ENCODE peak calls at places on chromosomes 12 and 14, in four cellular contexts. G, R, F and X are unnamed samples.

GRCh38 chr12:2862876-2863275 is 6.0 kb upstream of the TEX52 start:
- DNase-seq in R (no peak), F (no peak), G (no peak), X (no peak)

GRCh38 chr12:50572275-50572674 is 67.5 kb downstream of the DIP2B start:
- DNase-seq in G (no peak), R (no peak), F (no peak), X (no peak)

GRCh38 chr12:5247144-5247543 is 184.8 kb upstream of the NTF3 start:
- DNase-seq in F (no peak), G (no peak), R (no peak), X (no peak)

GRCh38 chr14:51228890-51229289 is 11.2 kb upstream of the TMX1 start:
- DNase-seq in R (no peak), G (no peak), F (no peak), X (no peak)

GRCh38 chr14:50082308-50082742 is 34.0 kb downstream of the VCPKMT start:
- DNase-seq in F (peak; percentile 44), R (no peak), G (no peak), X (no peak)

GRCh38 chr12:122309564-122310121 is 43.3 kb upstream of the VPS33A start:
- DNase-seq in R (no peak), F (no peak), G (no peak), X (no peak)

GRCh38 chr14:33184587-33184986 is 245.9 kb downstream of the NPAS3 start:
- DNase-seq in R (no peak), F (no peak), G (no peak), X (no peak)

GRCh38 chr14:106792543-106792942 is 1266.2 kb downstream of the TMEM121 start:
- DNase-seq in F (no peak), R (no peak), G (no peak), X (no peak)

GRCh38 chr12:2586159-2587035 is 208.4 kb upstream of the FKBP4 start:
- DNase-seq in F (no peak), R (no peak), G (no peak), X (no peak)

GRCh38 chr14:89921346-89921745 is 33.2 kb downstream of the EFCAB11 start:
- DNase-seq in G (no peak), F (no peak), R (no peak), X (no peak)

GRCh38 chr12:108403952-108404351 is 64.8 kb upstream of the CMKLR1 start:
- DNase-seq in R (no peak), F (no peak), G (no peak), X (no peak)

GRCh38 chr12:80422549-80422948 is 21.5 kb upstream of the PTPRQ start:
- DNase-seq in F (no peak), R (no peak), G (no peak), X (no peak)

GRCh38 chr14:97707603-97708002 is 910.4 kb downstream of the VRK1 start:
- DNase-seq in R (no peak), G (no peak), F (peak; percentile 33), X (no peak)

GRCh38 chr14:53531151-53531550 is 378.0 kb upstream of the DDHD1 start:
- DNase-seq in F (no peak), R (no peak), G (no peak), X (no peak)

GRCh38 chr12:13177896-13178295 is 18.6 kb upstream of the EMP1 start:
- DNase-seq in F (no peak), G (no peak), R (no peak), X (no peak)

GRCh38 chr14:73762375-73762822 is 48.2 kb upstream of the PNMA1 start:
- DNase-seq in F (no peak), G (peak; percentile 69), R (no peak), X (no peak)

GRCh38 chr12:124422570-124423523 is 128.0 kb downstream of the RFLNA start:
- DNase-seq in F (no peak), R (no peak), G (peak; percentile 87), X (peak; percentile 88)

GRCh38 chr12:46266869-46267617 is 1.8 kb downstream of the SLC38A1 start:
- DNase-seq in R (peak; percentile 35), F (peak; percentile 53), G (peak; percentile 58), X (no peak)

GRCh38 chr12:113112043-113112899 is 23.3 kb downstream of the RASAL1 start:
- DNase-seq in F (no peak), G (no peak), R (no peak), X (no peak)

GRCh38 chr12:121799842-121800693 is 3.7 kb upstream of the SETD1B start:
- DNase-seq in G (peak; percentile 95), F (peak; percentile 86), R (no peak), X (no peak)

GRCh38 chr14:85475113-85475512 is 54.8 kb upstream of the FLRT2 start:
- DNase-seq in G (no peak), R (no peak), F (no peak), X (no peak)

GRCh38 chr14:52950898-52951729 is at the start of gene FERMT2:
- DNase-seq in R (no peak), G (peak; percentile 88), F (peak; percentile 34), X (peak; percentile 85)

GRCh38 chr12:188910-189621 is 24.9 kb downstream of the SLC6A12 start:
- DNase-seq in R (no peak), G (peak; percentile 42), F (peak; percentile 40), X (no peak)

GRCh38 chr12:107955966-107956643 is 173.0 kb upstream of the WSCD2 start:
- DNase-seq in F (no peak), R (no peak), G (no peak), X (no peak)

GRCh38 chr14:85519661-85520305 is 10.2 kb upstream of the FLRT2 start:
- DNase-seq in G (no peak), R (no peak), F (no peak), X (no peak)

GRCh38 chr12:25463005-25463404 is 90.1 kb downstream of the LMNTD1 start:
- DNase-seq in F (no peak), G (no peak), R (no peak), X (no peak)